ENCODE peak calls at places on chromosome 10, in eight cellular contexts. One of them, this sample, is unnamed.
A peak's percentile ranks its signal among the peaks of the same experiment; 100 is the strongest.

GRCh38 chr10:85671530-85671929 is 695.1 kb downstream of the GRID1 start:
- DNase-seq in stomach: no peak
- DNase-seq in Peyer's patch: no peak
- DNase-seq in ovary: no peak
- DNase-seq in gastrocnemius medialis: no peak
- DNase-seq in sigmoid colon: no peak
- DNase-seq in A549: no peak
- DNase-seq in adrenal gland: no peak
- DNase-seq in this sample: no peak

GRCh38 chr10:32207544-32207943 is 139.4 kb downstream of the EPC1 start:
- DNase-seq in ovary: peak; percentile 20
- DNase-seq in gastrocnemius medialis: no peak
- DNase-seq in adrenal gland: peak; percentile 42
- DNase-seq in stomach: peak; percentile 78
- DNase-seq in A549: peak; percentile 55
- DNase-seq in sigmoid colon: no peak
- DNase-seq in Peyer's patch: no peak
- DNase-seq in this sample: peak; percentile 38

GRCh38 chr10:111877274-111877673 is 306.3 kb downstream of the GPAM start:
- DNase-seq in Peyer's patch: no peak
- DNase-seq in ovary: no peak
- DNase-seq in stomach: no peak
- DNase-seq in A549: no peak
- DNase-seq in sigmoid colon: no peak
- DNase-seq in gastrocnemius medialis: no peak
- DNase-seq in adrenal gland: no peak
- DNase-seq in this sample: no peak

GRCh38 chr10:128186959-128187787 is 61.0 kb upstream of the MKI67 start:
- DNase-seq in Peyer's patch: no peak
- DNase-seq in adrenal gland: no peak
- DNase-seq in ovary: no peak
- DNase-seq in stomach: no peak
- DNase-seq in sigmoid colon: no peak
- DNase-seq in A549: no peak
- DNase-seq in gastrocnemius medialis: no peak
- DNase-seq in this sample: no peak

GRCh38 chr10:43256531-43257209 is 10.2 kb downstream of the RASGEF1A start:
- DNase-seq in ovary: peak; percentile 5
- DNase-seq in A549: no peak
- DNase-seq in sigmoid colon: no peak
- DNase-seq in stomach: no peak
- DNase-seq in adrenal gland: no peak
- DNase-seq in gastrocnemius medialis: no peak
- DNase-seq in Peyer's patch: peak; percentile 11
- DNase-seq in this sample: no peak

GRCh38 chr10:30493609-30494530 is 59.9 kb downstream of the MAP3K8 start:
- DNase-seq in sigmoid colon: peak; percentile 80
- DNase-seq in stomach: no peak
- DNase-seq in ovary: peak; percentile 18
- DNase-seq in adrenal gland: peak; percentile 88
- DNase-seq in Peyer's patch: peak; percentile 37
- DNase-seq in gastrocnemius medialis: peak; percentile 35
- DNase-seq in A549: peak; percentile 38
- DNase-seq in this sample: peak; percentile 53

GRCh38 chr10:94042001-94042813 is 48.5 kb downstream of the PLCE1 start:
- DNase-seq in stomach: no peak
- DNase-seq in gastrocnemius medialis: no peak
- DNase-seq in Peyer's patch: no peak
- DNase-seq in A549: peak; percentile 87
- DNase-seq in sigmoid colon: no peak
- DNase-seq in ovary: no peak
- DNase-seq in adrenal gland: no peak
- DNase-seq in this sample: no peak

GRCh38 chr10:34494012-34494411 is 321.1 kb downstream of the PARD3 start:
- DNase-seq in ovary: no peak
- DNase-seq in stomach: no peak
- DNase-seq in Peyer's patch: no peak
- DNase-seq in A549: peak; percentile 89
- DNase-seq in adrenal gland: no peak
- DNase-seq in sigmoid colon: no peak
- DNase-seq in gastrocnemius medialis: no peak
- DNase-seq in this sample: no peak

GRCh38 chr10:117431160-117431559 is 55.9 kb upstream of the PDZD8 start:
- DNase-seq in gastrocnemius medialis: no peak
- DNase-seq in ovary: no peak
- DNase-seq in A549: peak; percentile 53
- DNase-seq in stomach: no peak
- DNase-seq in Peyer's patch: no peak
- DNase-seq in sigmoid colon: no peak
- DNase-seq in adrenal gland: no peak
- DNase-seq in this sample: no peak

GRCh38 chr10:114166053-114166452 is 8.0 kb downstream of the CCDC186 start:
- DNase-seq in gastrocnemius medialis: no peak
- DNase-seq in adrenal gland: no peak
- DNase-seq in stomach: no peak
- DNase-seq in ovary: no peak
- DNase-seq in sigmoid colon: no peak
- DNase-seq in Peyer's patch: no peak
- DNase-seq in A549: no peak
- DNase-seq in this sample: no peak

GRCh38 chr10:19699299-19699698 is 116.9 kb upstream of the PLXDC2 start:
- DNase-seq in stomach: no peak
- DNase-seq in adrenal gland: no peak
- DNase-seq in sigmoid colon: no peak
- DNase-seq in A549: no peak
- DNase-seq in Peyer's patch: no peak
- DNase-seq in ovary: no peak
- DNase-seq in gastrocnemius medialis: no peak
- DNase-seq in this sample: no peak

GRCh38 chr10:1203216-1203615 is 147.0 kb downstream of the WDR37 start:
- DNase-seq in sigmoid colon: no peak
- DNase-seq in gastrocnemius medialis: no peak
- DNase-seq in stomach: no peak
- DNase-seq in ovary: no peak
- DNase-seq in adrenal gland: no peak
- DNase-seq in Peyer's patch: no peak
- DNase-seq in A549: no peak
- DNase-seq in this sample: no peak

GRCh38 chr10:37125191-37125732 is at the start of gene ANKRD30A:
- DNase-seq in adrenal gland: no peak
- DNase-seq in A549: no peak
- DNase-seq in sigmoid colon: no peak
- DNase-seq in gastrocnemius medialis: no peak
- DNase-seq in stomach: no peak
- DNase-seq in ovary: no peak
- DNase-seq in Peyer's patch: no peak
- DNase-seq in this sample: no peak

GRCh38 chr10:1536341-1536740 is 201.0 kb downstream of the ADARB2 start:
- DNase-seq in stomach: no peak
- DNase-seq in A549: no peak
- DNase-seq in sigmoid colon: peak; percentile 52
- DNase-seq in adrenal gland: no peak
- DNase-seq in gastrocnemius medialis: no peak
- DNase-seq in ovary: no peak
- DNase-seq in Peyer's patch: no peak
- DNase-seq in this sample: no peak

GRCh38 chr10:60942604-60943269 is 1.2 kb downstream of the RHOBTB1 start:
- DNase-seq in A549: peak; percentile 54
- DNase-seq in adrenal gland: peak; percentile 70
- DNase-seq in Peyer's patch: peak; percentile 71
- DNase-seq in stomach: peak; percentile 37
- DNase-seq in ovary: peak; percentile 53
- DNase-seq in sigmoid colon: peak; percentile 79
- DNase-seq in gastrocnemius medialis: peak; percentile 48
- DNase-seq in this sample: peak; percentile 61

GRCh38 chr10:64334084-64334483 is 812.9 kb downstream of the REEP3 start:
- DNase-seq in gastrocnemius medialis: no peak
- DNase-seq in ovary: no peak
- DNase-seq in adrenal gland: peak; percentile 55
- DNase-seq in sigmoid colon: no peak
- DNase-seq in Peyer's patch: no peak
- DNase-seq in A549: no peak
- DNase-seq in stomach: no peak
- DNase-seq in this sample: no peak

GRCh38 chr10:48976208-48976607 is 36.6 kb upstream of the LRRC18 start:
- DNase-seq in gastrocnemius medialis: no peak
- DNase-seq in ovary: no peak
- DNase-seq in stomach: no peak
- DNase-seq in A549: peak; percentile 32
- DNase-seq in adrenal gland: peak; percentile 32
- DNase-seq in sigmoid colon: no peak
- DNase-seq in Peyer's patch: no peak
- DNase-seq in this sample: no peak

GRCh38 chr10:62655337-62655994 is 149.1 kb upstream of the ADO start:
- DNase-seq in sigmoid colon: no peak
- DNase-seq in adrenal gland: no peak
- DNase-seq in gastrocnemius medialis: no peak
- DNase-seq in A549: no peak
- DNase-seq in stomach: no peak
- DNase-seq in ovary: no peak
- DNase-seq in Peyer's patch: no peak
- DNase-seq in this sample: no peak
- TF ChIP-seq POLR2A in sigmoid colon: no peak
- TF ChIP-seq POLR2A in adrenal gland: no peak
- TF ChIP-seq POLR2A in gastrocnemius medialis: no peak
- TF ChIP-seq POLR2A in A549: no peak
- TF ChIP-seq POLR2A in stomach: no peak
- TF ChIP-seq POLR2A in ovary: no peak
- TF ChIP-seq POLR2A in Peyer's patch: no peak
- TF ChIP-seq POLR2A in this sample: no peak

DNA sequence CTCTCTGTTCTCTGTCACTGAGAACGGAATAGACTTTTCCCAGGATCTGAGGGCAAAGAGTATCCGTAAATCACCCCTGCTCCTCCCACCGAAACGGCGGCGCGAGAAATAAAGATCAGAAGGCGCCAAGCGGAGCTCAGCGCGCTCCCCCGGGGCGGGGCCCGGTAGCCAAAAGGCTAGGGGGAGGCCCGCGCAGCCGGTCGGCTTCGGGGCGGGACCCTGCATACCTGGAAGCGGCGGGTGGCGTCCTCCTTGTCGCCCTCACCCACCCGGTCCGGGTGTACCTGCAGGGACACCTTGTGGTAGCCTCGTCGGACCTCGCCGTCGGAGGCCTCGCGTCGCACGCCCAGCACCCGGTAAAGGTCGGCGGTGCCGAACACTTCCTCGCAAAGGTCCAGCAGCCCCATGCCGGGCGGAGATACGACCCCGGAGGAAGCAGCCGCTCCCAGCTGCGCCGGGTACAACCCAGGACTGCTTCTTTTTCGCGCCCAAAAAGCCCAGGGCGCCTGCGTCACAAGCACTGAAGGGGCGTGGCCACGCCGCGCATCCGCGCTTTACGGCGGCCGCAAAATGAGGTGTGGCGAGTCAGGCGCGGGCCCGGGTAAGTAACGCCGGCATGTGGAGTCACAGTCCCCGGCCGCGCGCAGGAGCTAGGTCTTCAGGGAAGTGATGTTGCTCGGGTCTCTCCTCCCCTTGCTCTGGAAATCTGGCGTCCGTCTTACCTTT is at the start of gene DNAJC9:
- DNase-seq in Peyer's patch: peak; percentile 98
- DNase-seq in adrenal gland: peak; percentile 98
- DNase-seq in stomach: peak; percentile 98
- DNase-seq in gastrocnemius medialis: peak; percentile 96
- DNase-seq in ovary: peak; percentile 96
- DNase-seq in sigmoid colon: peak; percentile 97
- DNase-seq in A549: peak; percentile 98
- DNase-seq in this sample: peak; percentile 98
- TF ChIP-seq POLR2A in Peyer's patch: peak; percentile 80
- TF ChIP-seq POLR2A in adrenal gland: peak; percentile 76
- TF ChIP-seq POLR2A in stomach: peak; percentile 74
- TF ChIP-seq POLR2A in gastrocnemius medialis: peak; percentile 86
- TF ChIP-seq POLR2A in ovary: peak; percentile 76
- TF ChIP-seq POLR2A in sigmoid colon: peak; percentile 77
- TF ChIP-seq POLR2A in A549: peak; percentile 85
- TF ChIP-seq POLR2A in this sample: peak; percentile 88

GRCh38 chr10:13644866-13645265 is 58.1 kb downstream of the PRPF18 start:
- DNase-seq in stomach: no peak
- DNase-seq in A549: no peak
- DNase-seq in ovary: no peak
- DNase-seq in sigmoid colon: no peak
- DNase-seq in adrenal gland: no peak
- DNase-seq in gastrocnemius medialis: no peak
- DNase-seq in Peyer's patch: no peak
- DNase-seq in this sample: no peak
- TF ChIP-seq POLR2A in stomach: no peak
- TF ChIP-seq POLR2A in A549: no peak
- TF ChIP-seq POLR2A in ovary: no peak
- TF ChIP-seq POLR2A in sigmoid colon: no peak
- TF ChIP-seq POLR2A in adrenal gland: no peak
- TF ChIP-seq POLR2A in gastrocnemius medialis: no peak
- TF ChIP-seq POLR2A in Peyer's patch: no peak
- TF ChIP-seq POLR2A in this sample: no peak

GRCh38 chr10:79445708-79446450 is 455 bp upstream of the ZCCHC24 start:
- DNase-seq in Peyer's patch: peak; percentile 97
- DNase-seq in A549: peak; percentile 95
- DNase-seq in ovary: peak; percentile 98
- DNase-seq in gastrocnemius medialis: peak; percentile 99
- DNase-seq in adrenal gland: peak; percentile 98
- DNase-seq in stomach: peak; percentile 98
- DNase-seq in sigmoid colon: peak; percentile 99
- DNase-seq in this sample: peak; percentile 99

GRCh38 chr10:79446451-79447020 is 1.1 kb upstream of the ZCCHC24 start:
- DNase-seq in A549: no peak
- DNase-seq in sigmoid colon: peak; percentile 91
- DNase-seq in ovary: peak; percentile 78
- DNase-seq in stomach: peak; percentile 82
- DNase-seq in Peyer's patch: peak; percentile 27
- DNase-seq in adrenal gland: peak; percentile 78
- DNase-seq in gastrocnemius medialis: peak; percentile 71
- DNase-seq in this sample: peak; percentile 86

GRCh38 chr10:79444243-79445119 is 943 bp downstream of the ZCCHC24 start:
- DNase-seq in sigmoid colon: peak; percentile 89
- DNase-seq in adrenal gland: peak; percentile 60
- DNase-seq in gastrocnemius medialis: peak; percentile 89
- DNase-seq in ovary: peak; percentile 64
- DNase-seq in A549: peak; percentile 21
- DNase-seq in stomach: peak; percentile 73
- DNase-seq in Peyer's patch: peak; percentile 58
- DNase-seq in this sample: peak; percentile 85

GRCh38 chr10:79443338-79444242 is 1.8 kb downstream of the ZCCHC24 start:
- DNase-seq in stomach: no peak
- DNase-seq in adrenal gland: no peak
- DNase-seq in gastrocnemius medialis: no peak
- DNase-seq in ovary: no peak
- DNase-seq in A549: no peak
- DNase-seq in Peyer's patch: no peak
- DNase-seq in sigmoid colon: no peak
- DNase-seq in this sample: no peak

DNA sequence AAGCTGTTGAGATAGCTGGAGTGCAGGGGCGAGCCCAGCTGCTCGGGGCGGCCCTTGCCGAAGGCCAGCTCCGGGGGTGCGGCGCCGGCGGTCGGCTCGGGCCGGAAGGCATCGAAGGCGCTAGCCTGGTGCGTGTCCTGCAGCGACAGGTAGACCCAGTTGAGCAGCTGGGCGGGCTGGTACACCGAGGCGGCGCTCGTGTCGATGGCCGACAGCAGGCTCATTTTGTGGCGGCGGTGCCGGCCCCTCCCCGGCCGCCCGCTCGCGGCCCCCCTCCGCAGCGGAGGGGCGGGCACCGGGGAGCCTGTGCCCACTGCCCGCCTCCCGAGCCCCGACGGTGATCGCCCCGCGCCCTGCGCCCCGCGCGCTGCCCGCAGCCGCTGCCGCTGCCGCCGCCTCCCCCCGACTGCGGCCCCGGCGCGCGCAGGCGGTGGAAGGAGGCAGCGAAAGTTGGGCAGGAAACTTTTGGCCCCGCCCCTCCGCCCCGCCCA is at the start of gene ZCCHC24:
- DNase-seq in sigmoid colon: no peak
- DNase-seq in A549: peak; percentile 54
- DNase-seq in Peyer's patch: peak; percentile 54
- DNase-seq in ovary: no peak
- DNase-seq in stomach: peak; percentile 65
- DNase-seq in adrenal gland: no peak
- DNase-seq in gastrocnemius medialis: peak; percentile 57
- DNase-seq in this sample: no peak
- TF ChIP-seq POLR2A in sigmoid colon: no peak
- TF ChIP-seq POLR2A in A549: peak; percentile 76
- TF ChIP-seq POLR2A in Peyer's patch: no peak
- TF ChIP-seq POLR2A in ovary: peak; percentile 81
- TF ChIP-seq POLR2A in stomach: no peak
- TF ChIP-seq POLR2A in adrenal gland: peak; percentile 94
- TF ChIP-seq POLR2A in gastrocnemius medialis: peak; percentile 97
- TF ChIP-seq POLR2A in this sample: peak; percentile 97